ENCODE peak calls at places on chromosomes 7 and 10, in ten cellular contexts. D is astrocyte of the spinal cord, P is psoas muscle, I is neural progenitor cell, A is bronchial epithelial cell, U is brain microvascular endothelial cell, T is lung, N is uterus, V is fibroblast of pulmonary artery, R is mammary epithelial cell. X is an unnamed sample.

GRCh38 chr7:50857804-50858203 is 75.1 kb upstream of the GRB10 start:
- DNase-seq in U (no peak), D (no peak), A (no peak), V (no peak), T (no peak), P (no peak), R (no peak), I (no peak), N (no peak), X (no peak)

GRCh38 chr7:390761-391410 is 100.9 kb downstream of the FOXL3 start:
- DNase-seq in R (no peak), U (no peak), A (no peak), T (no peak), V (no peak), I (no peak), D (no peak), N (no peak), P (peak; percentile 30), X (no peak)

GRCh38 chr7:1704326-1705241 is 34.5 kb downstream of the ELFN1 start:
- DNase-seq in V (no peak), T (no peak), A (no peak), D (no peak), U (no peak), I (no peak), R (no peak), N (no peak), P (no peak), X (no peak)

GRCh38 chr7:975702-976473 is 539 bp upstream of the COX19 start:
- DNase-seq in N (no peak), P (no peak), U (no peak), R (no peak), D (no peak), I (no peak), A (no peak), T (no peak), V (no peak), X (no peak)

GRCh38 chr10:3748484-3748883 is 36.5 kb downstream of the KLF6 start:
- DNase-seq in A (no peak), V (no peak), R (no peak), D (no peak), N (no peak), I (no peak), P (no peak), T (peak; percentile 20), U (no peak), X (no peak)

GRCh38 chr7:142927085-142927745 is 6.3 kb downstream of the TRPV5 start:
- DNase-seq in I (no peak), R (no peak), T (no peak), D (no peak), A (no peak), P (no peak), V (no peak), U (no peak), N (no peak), X (no peak)

GRCh38 chr10:60230892-60231291 is 158.8 kb downstream of the ANK3 start:
- DNase-seq in I (no peak), T (no peak), P (no peak), N (no peak), V (peak; percentile 30), D (peak; percentile 38), R (peak; percentile 4), A (peak; percentile 50), U (peak; percentile 35), X (no peak)

GRCh38 chr10:104033966-104034365 is 51.7 kb downstream of the COL17A1 start:
- DNase-seq in V (no peak), R (no peak), U (no peak), A (no peak), P (no peak), D (no peak), N (no peak), I (no peak), T (no peak), X (no peak)

GRCh38 chr7:14228341-14228740 is 238.9 kb upstream of the ETV1 start:
- DNase-seq in R (no peak), P (no peak), I (no peak), N (no peak), U (peak; percentile 32), A (no peak), V (no peak), D (no peak), T (no peak), X (no peak)

GRCh38 chr10:73506491-73506890 is 10.7 kb upstream of the PPP3CB start:
- DNase-seq in A (no peak), D (peak; percentile 58), U (no peak), I (no peak), R (no peak), V (no peak), T (no peak), P (no peak), N (no peak), X (no peak)

DNA sequence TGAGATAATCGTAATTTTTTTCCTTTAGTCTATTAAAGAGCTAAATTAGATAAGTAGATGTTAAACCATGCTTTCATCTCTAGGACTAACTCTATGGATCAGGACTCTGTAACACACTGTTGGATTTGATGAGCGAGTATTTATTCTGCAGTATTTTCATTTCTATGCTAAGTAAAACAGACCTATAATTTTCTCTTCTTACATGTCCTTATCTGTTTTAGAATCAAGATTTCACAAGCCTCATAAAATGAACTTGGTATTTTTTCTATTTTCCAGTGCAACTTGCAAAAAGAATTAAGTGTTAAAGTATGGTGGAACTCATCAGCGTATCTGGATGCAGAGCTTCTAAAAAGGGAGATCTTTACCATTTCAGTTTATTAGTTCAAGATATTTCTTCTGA is 2.4 kb downstream of the CACUL1 start:
- DNase-seq in V (no peak), D (no peak), A (no peak), T (no peak), N (no peak), I (no peak), R (no peak), P (no peak), U (no peak), X (no peak)
- H3K4me3 ChIP-seq in V (peak overlapping the region; percentile 95), D (no peak overlapping the region), A (no peak overlapping the region), T (no peak overlapping the region), N (no peak overlapping the region), I (peak overlapping the region; percentile 91), R (peak overlapping the region; percentile 90), P (peak overlapping the region; percentile 77), U (no peak overlapping the region), X (peak overlapping the region; percentile 98)

GRCh38 chr7:44965937-44966730 is 12.7 kb downstream of the MYO1G start:
- DNase-seq in P (no peak), R (no peak), I (no peak), N (no peak), D (no peak), U (no peak), V (no peak), T (no peak), A (no peak), X (no peak)

GRCh38 chr7:44969701-44970494 is 8.9 kb downstream of the MYO1G start:
- DNase-seq in U (no peak), A (no peak), T (no peak), V (no peak), D (no peak), P (peak; percentile 37), I (no peak), R (no peak), N (no peak), X (no peak)

GRCh38 chr7:44966731-44967538 is 11.9 kb downstream of the MYO1G start:
- DNase-seq in A (no peak), V (no peak), R (no peak), I (no peak), T (no peak), P (no peak), U (no peak), D (no peak), N (no peak), X (no peak)

GRCh38 chr7:44969049-44969700 is 9.6 kb downstream of the MYO1G start:
- DNase-seq in T (no peak), A (no peak), D (no peak), U (no peak), I (no peak), R (no peak), V (no peak), P (no peak), N (no peak), X (no peak)

GRCh38 chr7:44967571-44968446 is 11.0 kb downstream of the MYO1G start:
- DNase-seq in I (peak; percentile 67), P (no peak), T (no peak), U (no peak), D (no peak), A (no peak), N (no peak), V (peak; percentile 46), R (no peak), X (no peak)
- TF ChIP-seq CTCF in I (peak; percentile 53), P (no peak), T (no peak), U (peak; percentile 54), D (peak; percentile 21), A (no peak), N (no peak), V (peak; percentile 30), R (no peak), X (peak; percentile 31)

DNA sequence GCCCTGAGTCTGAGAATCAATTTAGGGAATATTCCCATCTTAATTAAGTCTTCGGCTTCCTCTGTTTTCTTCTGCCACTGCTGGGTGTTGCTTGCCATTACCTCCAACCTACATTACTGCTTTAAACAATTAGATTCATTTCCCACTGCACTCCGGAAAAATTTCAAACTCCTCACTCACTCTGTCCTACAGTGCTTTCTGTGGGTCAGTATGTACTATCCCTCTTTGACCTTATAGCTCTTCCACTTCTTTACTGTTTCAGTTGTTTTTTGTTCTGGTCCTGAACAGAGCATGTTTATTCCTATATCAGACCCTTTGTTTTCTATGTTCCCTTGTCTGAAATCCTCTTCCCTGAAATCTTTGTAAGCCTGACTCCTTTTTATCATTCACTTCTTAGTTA is 160.6 kb downstream of the MAGI2 start:
- DNase-seq in N (no peak), I (no peak), V (no peak), P (no peak), A (no peak), T (no peak), D (no peak), R (no peak), U (no peak), X (no peak)
- H3K4me3 ChIP-seq in N (no peak overlapping the region), I (no peak overlapping the region), V (no peak overlapping the region), P (no peak overlapping the region), A (no peak overlapping the region), T (no peak overlapping the region), D (no peak overlapping the region), R (no peak overlapping the region), U (no peak overlapping the region), X (no peak overlapping the region)

DNA sequence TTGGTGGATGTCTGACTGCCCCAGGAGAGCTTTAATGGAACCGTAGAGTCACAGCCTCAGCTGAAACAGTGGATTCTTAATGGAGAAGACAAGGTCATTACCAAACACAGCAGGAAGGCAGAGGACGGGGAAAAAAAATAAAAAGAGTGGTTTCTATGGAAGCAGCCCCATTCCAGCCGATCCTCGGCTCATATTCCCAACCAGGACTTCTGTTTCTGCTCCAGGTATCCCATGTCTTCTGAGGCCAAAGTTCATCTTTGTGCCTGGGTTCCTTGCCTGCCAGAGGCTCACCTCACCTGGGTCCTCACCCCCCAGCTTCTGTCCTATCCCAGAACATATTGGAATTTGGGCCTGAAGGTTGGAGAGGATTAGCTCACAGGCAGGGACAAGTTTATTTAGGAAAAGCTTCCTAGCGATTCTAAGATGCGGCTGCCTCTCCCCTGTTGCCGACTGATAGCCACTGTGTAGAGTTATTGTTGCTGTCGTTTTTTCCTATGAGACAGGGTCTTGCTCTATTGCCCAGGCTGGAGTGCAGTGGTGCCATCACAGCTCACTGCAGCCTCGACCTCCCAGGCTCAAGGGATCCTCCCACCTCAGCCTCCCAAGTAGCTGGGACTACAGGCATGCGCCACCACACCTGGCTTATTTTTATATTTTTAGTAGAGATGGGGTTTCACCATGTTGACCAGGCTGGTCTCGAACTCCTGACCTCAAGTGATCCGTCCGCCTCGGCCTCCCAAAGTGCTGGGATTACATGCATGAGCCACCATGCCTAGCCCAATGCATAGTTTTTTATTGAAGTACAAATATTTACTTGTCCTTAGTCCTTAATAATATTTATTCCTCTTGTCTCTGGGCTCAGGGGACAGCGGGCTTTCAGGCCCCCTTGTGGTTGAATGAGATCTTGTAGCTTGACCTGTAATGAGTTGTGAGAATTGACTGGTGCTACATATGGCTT is 15.4 kb downstream of the CCL26 start:
- DNase-seq in N (no peak), U (peak; percentile 62), V (peak; percentile 69), A (peak; percentile 29), I (peak; percentile 31), R (no peak), D (peak; percentile 49), P (no peak), T (no peak), X (no peak)
- TF ChIP-seq CTCF in N (no peak), U (peak; percentile 75), V (peak; percentile 65), A (peak; percentile 45), I (peak; percentile 49), R (peak; percentile 38), D (peak; percentile 58), P (no peak), T (peak; percentile 12), X (peak; percentile 57)